ENCODE peak calls at places on chromosomes 7 and 10, in six cellular contexts. Y is tibial nerve, G is AG09309, J is GM23338, U is transverse colon, K is psoas muscle. H is an unnamed sample.
A peak's percentile ranks its signal among the peaks of the same experiment; 100 is the strongest.

GRCh38 chr10:10462116-10462515 is 555.6 kb upstream of the CELF2 start:
- DNase-seq in Y (no peak), G (no peak), J (peak; percentile 14), U (no peak), K (no peak), H (no peak)

GRCh38 chr7:104852386-104852785 is 161.6 kb upstream of the KMT2E start:
- DNase-seq in Y (no peak), G (no peak), J (no peak), U (no peak), K (no peak), H (no peak)

GRCh38 chr7:38953971-38954370 is 23.7 kb upstream of the POU6F2 start:
- DNase-seq in Y (no peak), G (no peak), J (no peak), U (no peak), K (no peak), H (no peak)

GRCh38 chr10:105148456-105148855 is 507.4 kb downstream of the SORCS3 start:
- DNase-seq in Y (no peak), G (no peak), J (no peak), U (no peak), K (no peak), H (no peak)

GRCh38 chr10:113899952-113900598 is 45.6 kb downstream of the NHLRC2 start:
- DNase-seq in Y (no peak), G (no peak), J (no peak), U (no peak), K (no peak), H (no peak)

GRCh38 chr10:6077071-6077675 is 11.7 kb upstream of the RBM17 start:
- DNase-seq in Y (no peak), G (no peak), J (no peak), U (no peak), K (no peak), H (no peak)

GRCh38 chr10:972763-973162 is 15.5 kb upstream of the GTPBP4 start:
- DNase-seq in Y (no peak), G (no peak), J (no peak), U (no peak), K (no peak), H (no peak)

GRCh38 chr10:76937056-76937665 is 700.4 kb downstream of the KCNMA1 start:
- DNase-seq in Y (no peak), G (no peak), J (no peak), U (no peak), K (no peak), H (no peak)

GRCh38 chr7:134669845-134670373 is 23.3 kb downstream of the BPGM start:
- DNase-seq in Y (no peak), G (no peak), J (no peak), U (peak; percentile 44), K (peak; percentile 37), H (peak; percentile 67)

GRCh38 chr10:88616250-88616977 is 29.9 kb downstream of the LIPJ start:
- DNase-seq in Y (no peak), G (no peak), J (no peak), U (no peak), K (peak; percentile 10), H (no peak)

GRCh38 chr10:18043607-18044006 is 91.9 kb downstream of the SLC39A12 start:
- DNase-seq in Y (no peak), G (no peak), J (no peak), U (no peak), K (no peak), H (no peak)

DNA sequence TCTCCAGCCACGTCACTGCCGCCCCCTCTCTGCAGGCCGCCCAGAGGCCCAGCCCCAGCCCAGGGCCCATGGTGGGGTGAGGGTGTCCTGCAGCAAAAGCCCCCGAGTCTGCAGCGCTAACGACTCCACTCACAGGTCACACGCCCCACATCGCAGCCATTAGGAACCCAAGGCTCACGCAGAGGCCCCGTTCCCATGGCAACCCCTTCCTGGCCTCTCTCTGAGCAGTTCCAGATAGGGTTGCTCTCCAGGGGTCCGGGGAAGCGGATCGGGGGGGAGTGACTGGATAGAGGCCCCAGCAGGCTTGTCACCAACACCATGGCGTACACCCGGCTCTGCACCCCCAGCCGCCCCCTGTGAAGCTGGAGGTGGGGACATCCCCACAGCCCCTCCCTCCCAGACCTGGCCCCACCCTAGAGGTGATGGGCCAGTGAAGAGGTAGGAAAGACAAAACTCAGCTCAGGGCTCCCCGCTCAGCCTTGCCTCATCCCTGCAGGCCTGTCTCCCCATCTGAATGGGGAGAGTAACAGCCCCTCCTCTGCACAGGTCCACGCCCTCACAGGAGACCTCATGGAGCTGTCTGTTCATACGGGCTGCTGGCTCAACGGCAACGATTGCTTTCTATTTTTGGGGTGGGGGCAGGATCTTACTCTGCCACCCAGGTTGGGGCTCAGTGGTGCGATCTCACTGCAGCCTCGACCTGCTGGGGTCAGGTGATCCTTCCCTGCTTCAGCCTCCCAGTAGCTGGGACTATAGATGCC is 41.2 kb downstream of the TNRC18 start:
- DNase-seq in Y (peak; percentile 14), G (no peak), J (peak; percentile 86), U (no peak), K (no peak), H (no peak)
- H3K4me3 ChIP-seq in Y (no peak overlapping the region), G (no peak overlapping the region), J (no peak overlapping the region), U (no peak overlapping the region), K (no peak overlapping the region), H (peak overlapping the region; percentile 6)

GRCh38 chr7:152120210-152120609 is 94.7 kb downstream of the GALNT11 start:
- DNase-seq in Y (no peak), G (no peak), J (no peak), U (no peak), K (no peak), H (no peak)

GRCh38 chr7:152117356-152117755 is 91.9 kb downstream of the GALNT11 start:
- DNase-seq in Y (no peak), G (no peak), J (no peak), U (no peak), K (no peak), H (no peak)

GRCh38 chr7:152112829-152113228 is 87.4 kb downstream of the GALNT11 start:
- DNase-seq in Y (no peak), G (no peak), J (no peak), U (no peak), K (no peak), H (no peak)

GRCh38 chr7:152120776-152121175 is 95.3 kb downstream of the GALNT11 start:
- DNase-seq in Y (no peak), G (no peak), J (no peak), U (no peak), K (no peak), H (no peak)

GRCh38 chr7:152115021-152115718 is 89.7 kb downstream of the GALNT11 start:
- DNase-seq in Y (no peak), G (no peak), J (no peak), U (no peak), K (no peak), H (no peak)
- H3K4me3 ChIP-seq in Y (no peak overlapping the region), G (no peak overlapping the region), J (no peak overlapping the region), U (no peak overlapping the region), K (no peak overlapping the region), H (no peak overlapping the region)

DNA sequence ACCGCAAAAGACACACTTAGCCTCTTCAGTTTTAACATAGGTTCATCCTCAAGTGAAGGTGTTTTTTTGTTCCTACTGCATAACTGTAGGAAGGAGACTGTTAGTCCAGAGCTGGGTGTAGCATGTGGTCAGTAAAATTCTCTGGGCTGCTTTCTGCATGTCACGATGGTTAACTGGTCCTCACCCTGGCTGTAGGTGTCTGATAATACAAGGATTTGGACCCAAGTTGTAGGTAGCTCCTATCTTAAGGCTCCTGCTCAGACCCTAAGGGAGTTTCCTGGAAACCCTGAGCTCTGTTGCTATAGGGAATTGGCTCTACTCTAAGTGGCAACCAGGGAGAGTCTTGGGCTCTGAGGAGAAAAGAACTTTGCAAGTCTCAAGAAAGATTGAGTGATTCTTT is 112.9 kb downstream of the SAMD9 start:
- DNase-seq in Y (no peak), G (no peak), J (no peak), U (no peak), K (no peak), H (no peak)
- H3K4me3 ChIP-seq in Y (no peak overlapping the region), G (no peak overlapping the region), J (no peak overlapping the region), U (no peak overlapping the region), K (no peak overlapping the region), H (no peak overlapping the region)

DNA sequence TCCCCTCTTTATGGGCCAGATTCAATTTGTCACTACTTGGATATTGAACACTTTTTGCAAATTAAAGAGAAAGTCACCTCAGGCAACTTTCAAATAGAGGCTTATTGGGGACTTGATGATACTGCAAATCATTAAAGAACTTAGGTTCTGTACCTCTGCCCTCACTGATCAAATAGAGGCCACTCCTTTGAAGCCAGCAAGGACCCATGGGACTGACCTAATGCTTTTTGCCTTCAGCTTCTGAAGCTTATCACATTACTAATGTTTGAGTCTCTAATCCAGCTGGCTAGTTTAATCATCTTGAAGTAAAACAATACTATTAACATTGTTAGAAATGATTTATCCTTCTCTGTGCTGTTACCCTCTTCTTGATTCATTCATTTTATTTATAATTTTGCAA is 93.0 kb upstream of the ZNF800 start:
- DNase-seq in Y (no peak), G (no peak), J (no peak), U (no peak), K (no peak), H (no peak)
- H3K4me3 ChIP-seq in Y (no peak overlapping the region), G (no peak overlapping the region), J (no peak overlapping the region), U (no peak overlapping the region), K (no peak overlapping the region), H (no peak overlapping the region)

GRCh38 chr7:24445041-24445440 is 128.2 kb upstream of the PALS2 start:
- DNase-seq in Y (no peak), G (no peak), J (no peak), U (no peak), K (no peak), H (no peak)
- H3K4me3 ChIP-seq in Y (no peak overlapping the region), G (no peak overlapping the region), J (no peak overlapping the region), U (no peak overlapping the region), K (no peak overlapping the region), H (no peak overlapping the region)

DNA sequence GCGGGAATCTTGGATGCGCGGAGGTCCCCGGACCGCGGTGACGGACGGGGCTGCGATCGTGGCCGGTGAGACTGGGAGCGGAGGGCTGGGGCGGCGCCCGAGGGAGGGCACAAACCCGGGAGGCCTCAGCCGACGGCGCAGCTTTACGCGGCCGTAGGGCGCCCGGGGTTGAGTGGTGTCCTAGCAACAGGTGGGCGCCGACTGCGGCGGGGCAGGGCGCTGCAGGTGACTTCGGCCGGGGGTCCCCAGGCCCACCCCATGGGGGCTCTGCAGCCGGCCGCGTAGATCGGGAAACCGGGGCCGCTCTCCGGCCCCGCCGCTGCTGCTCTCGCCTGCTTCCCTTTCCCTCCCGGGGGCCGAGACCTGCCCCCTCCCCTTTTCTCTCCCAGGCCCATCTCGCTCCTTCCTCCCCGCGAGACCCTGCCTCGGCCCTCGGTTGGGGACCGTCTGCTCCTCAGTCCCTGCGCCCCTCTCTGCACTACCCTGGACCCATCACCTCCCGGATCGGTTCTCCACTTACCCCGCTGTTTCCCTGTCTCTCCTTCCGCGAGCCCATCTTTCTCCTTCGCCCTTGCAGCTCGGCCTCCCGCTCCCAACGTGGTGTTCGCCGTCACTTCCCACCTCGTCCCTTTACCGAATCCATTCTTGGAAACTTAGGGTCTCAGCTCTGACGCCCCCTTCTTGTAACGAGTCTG is 18.4 kb upstream of the ACBD5 start:
- DNase-seq in Y (no peak), G (no peak), J (peak; percentile 72), U (peak; percentile 27), K (no peak), H (no peak)
- H3K4me3 ChIP-seq in Y (peak overlapping the region; percentile 42), G (peak overlapping the region; percentile 20), J (peak overlapping the region; percentile 81), U (peak overlapping the region; percentile 37), K (peak overlapping the region; percentile 64), H (peak overlapping the region; percentile 57)

H was measured in retinal pigment epithelial cell.